ENCODE peak calls at places on chromosomes 1 and 21, in ten cellular contexts. H is A172; C is GM23248; E is stimulated activated CD4-positive, alpha-beta T cell treated with anti-CD3 and anti-CD28 coated beads, Interleukin-1b, Interleukin-23, amount 100 ng/mL, for 48 hours; Y is activated T-helper 1 cell treated with anti-CD3 and anti-CD28 coated beads, Interleukin-2, amount 50 U/mL, for 16 hours; X is GM03348; S is activated effector memory CD4-positive, alpha-beta T cell treated with Interleukin-2 at 50 U/mL for 16 hours; O is effector memory CD8-positive, alpha-beta T cell; V is hepatic stellate cell; G is ureter. T is an unnamed sample.

GRCh38 chr1:226702318-226702956 is 36.6 kb downstream of the ITPKB start:
- DNase-seq in H (no peak), C (peak), E (no peak), Y (no peak), X (peak), S (no peak), O (no peak), V (peak), G (no peak), T (no peak)

GRCh38 chr21:21463456-21463855 is 465.2 kb downstream of the NCAM2 start:
- DNase-seq in H (no peak), C (no peak), E (no peak), Y (no peak), X (no peak), S (no peak), O (no peak), V (no peak), G (no peak), T (peak)

GRCh38 chr1:244598611-244599010 is 54.3 kb upstream of the DESI2 start:
- DNase-seq in H (no peak), C (no peak), E (no peak), Y (no peak), X (no peak), S (no peak), O (no peak), V (no peak), G (no peak), T (no peak)

GRCh38 chr1:173002891-173003582 is 47.7 kb downstream of the TNFSF18 start:
- DNase-seq in H (peak), C (peak), E (no peak), Y (no peak), X (peak), S (no peak), O (no peak), V (no peak), G (no peak), T (no peak)

GRCh38 chr1:204261746-204262505 is 48.1 kb upstream of the GOLT1A start:
- DNase-seq in H (peak), C (peak), E (no peak), Y (no peak), X (peak), S (no peak), O (no peak), V (peak), G (no peak), T (no peak)

GRCh38 chr1:204319027-204319426 is 40.7 kb downstream of the PLEKHA6 start:
- DNase-seq in H (no peak), C (peak), E (no peak), Y (no peak), X (no peak), S (no peak), O (no peak), V (no peak), G (no peak), T (no peak)

GRCh38 chr1:165824269-165824643 is 3.2 kb upstream of the UCK2 start:
- DNase-seq in H (no peak), C (peak), E (no peak), Y (no peak), X (no peak), S (no peak), O (no peak), V (peak), G (no peak), T (no peak)

GRCh38 chr1:55235722-55236121 is 20.6 kb upstream of the USP24 start:
- DNase-seq in H (peak), C (peak), E (no peak), Y (no peak), X (peak), S (no peak), O (no peak), V (peak), G (no peak), T (peak)

GRCh38 chr1:82829527-82829926 is 1028.8 kb downstream of the ADGRL2 start:
- DNase-seq in H (no peak), C (no peak), E (no peak), Y (no peak), X (no peak), S (no peak), O (no peak), V (no peak), G (no peak), T (peak)

GRCh38 chr1:94798054-94798453 is 22.1 kb upstream of the SLC44A3 start:
- DNase-seq in H (no peak), C (no peak), E (no peak), Y (no peak), X (no peak), S (no peak), O (no peak), V (no peak), G (no peak), T (no peak)

GRCh38 chr1:208249300-208249699 is 5.1 kb upstream of the PLXNA2 start:
- DNase-seq in H (no peak), C (no peak), E (no peak), Y (no peak), X (no peak), S (no peak), O (no peak), V (no peak), G (no peak), T (no peak)

GRCh38 chr1:229984992-229985985 is 81.7 kb upstream of the GALNT2 start:
- DNase-seq in H (no peak), C (no peak), E (no peak), Y (no peak), X (no peak), S (no peak), O (no peak), V (no peak), G (no peak), T (no peak)

GRCh38 chr1:44068442-44068861 is 37.2 kb upstream of the SLC6A9 start:
- DNase-seq in H (no peak), C (no peak), E (no peak), Y (no peak), X (no peak), S (no peak), O (no peak), V (no peak), G (no peak), T (no peak)

GRCh38 chr1:6235302-6235680 is 473 bp downstream of the ICMT start:
- DNase-seq in H (no peak), C (peak), E (peak), Y (no peak), X (no peak), S (no peak), O (no peak), V (no peak), G (no peak), T (no peak)

GRCh38 chr1:218207194-218207593 is 77.9 kb upstream of the RRP15 start:
- DNase-seq in H (peak), C (peak), E (no peak), Y (no peak), X (peak), S (no peak), O (no peak), V (no peak), G (no peak), T (no peak)

GRCh38 chr1:1187938-1188337 is 14.3 kb downstream of the TTLL10 start:
- DNase-seq in H (no peak), C (no peak), E (no peak), Y (no peak), X (no peak), S (no peak), O (no peak), V (no peak), G (no peak), T (no peak)

GRCh38 chr1:2974701-2975301 is 46.5 kb upstream of the ACTRT2 start:
- DNase-seq in H (no peak), C (no peak), E (no peak), Y (no peak), X (no peak), S (no peak), O (no peak), V (no peak), G (no peak), T (no peak)

GRCh38 chr1:202416641-202417040 is 68.1 kb downstream of the PPP1R12B start:
- DNase-seq in H (no peak), C (no peak), E (no peak), Y (no peak), X (no peak), S (no peak), O (no peak), V (no peak), G (no peak), T (no peak)

GRCh38 chr21:32569261-32570230 is 15.8 kb downstream of the TCP10L start:
- DNase-seq in H (peak), C (peak), E (peak), Y (peak), X (peak), S (peak), O (peak), V (peak), G (peak), T (peak)

GRCh38 chr1:32447469-32448185 is 17.2 kb upstream of the ZBTB8B start:
- DNase-seq in H (peak), C (peak), E (no peak), Y (no peak), X (peak), S (no peak), O (no peak), V (peak), G (no peak), T (no peak)

GRCh38 chr1:202270871-202271326 is 70.8 kb downstream of the UBE2T start:
- DNase-seq in H (no peak), C (no peak), E (no peak), Y (no peak), X (no peak), S (no peak), O (no peak), V (no peak), G (no peak), T (no peak)

GRCh38 chr1:79966438-79966837 is 959.9 kb upstream of the ADGRL4 start:
- DNase-seq in H (no peak), C (no peak), E (no peak), Y (no peak), X (no peak), S (no peak), O (no peak), V (no peak), G (no peak), T (no peak)

GRCh38 chr1:235253219-235253640 is 74.7 kb downstream of the ARID4B start:
- DNase-seq in H (peak), C (peak), E (peak), Y (peak), X (peak), S (peak), O (peak), V (peak), G (peak), T (peak)

GRCh38 chr21:38311765-38312164 is 55.0 kb downstream of the KCNJ15 start:
- DNase-seq in H (peak), C (peak), E (no peak), Y (no peak), X (no peak), S (no peak), O (no peak), V (no peak), G (no peak), T (no peak)

GRCh38 chr1:47983677-47984076 is 13.5 kb downstream of the TRABD2B start:
- DNase-seq in H (no peak), C (no peak), E (no peak), Y (no peak), X (no peak), S (no peak), O (no peak), V (no peak), G (no peak), T (no peak)

GRCh38 chr1:176211395-176212165 is 4.5 kb upstream of the COP1 start:
- DNase-seq in H (no peak), C (no peak), E (no peak), Y (no peak), X (no peak), S (no peak), O (no peak), V (no peak), G (no peak), T (no peak)

GRCh38 chr21:39022901-39023693 is 160.2 kb downstream of the PSMG1 start:
- DNase-seq in H (peak), C (peak), E (no peak), Y (no peak), X (no peak), S (no peak), O (no peak), V (peak), G (peak), T (no peak)

GRCh38 chr1:241470361-241470760 is 49.2 kb downstream of the FH start:
- DNase-seq in H (no peak), C (no peak), E (no peak), Y (no peak), X (no peak), S (no peak), O (no peak), V (no peak), G (no peak), T (no peak)

GRCh38 chr1:201385299-201385891 is 7.9 kb upstream of the TNNT2 start:
- DNase-seq in H (peak), C (peak), E (peak), Y (no peak), X (peak), S (no peak), O (peak), V (peak), G (peak), T (peak)

GRCh38 chr1:201841265-201841912 is 12.4 kb downstream of the IPO9 start:
- DNase-seq in H (no peak), C (no peak), E (no peak), Y (no peak), X (no peak), S (no peak), O (no peak), V (no peak), G (no peak), T (no peak)

GRCh38 chr1:70546726-70547125 is 135.7 kb downstream of the CTH start:
- DNase-seq in H (no peak), C (no peak), E (no peak), Y (no peak), X (no peak), S (no peak), O (no peak), V (no peak), G (no peak), T (no peak)

GRCh38 chr1:13550663-13551062 is 33.0 kb upstream of the PDPN start:
- DNase-seq in H (no peak), C (peak), E (no peak), Y (no peak), X (no peak), S (no peak), O (no peak), V (no peak), G (no peak), T (no peak)

GRCh38 chr1:75203415-75204277 is 69.5 kb downstream of the LHX8 start:
- DNase-seq in H (peak), C (peak), E (no peak), Y (no peak), X (peak), S (no peak), O (no peak), V (peak), G (no peak), T (peak)

GRCh38 chr1:62720946-62721554 is 32.9 kb upstream of the DOCK7 start:
- DNase-seq in H (peak), C (no peak), E (no peak), Y (no peak), X (no peak), S (no peak), O (no peak), V (no peak), G (no peak), T (peak)

GRCh38 chr1:116352349-116352813 is 20.7 kb upstream of the ATP1A1 start:
- DNase-seq in H (no peak), C (no peak), E (peak), Y (no peak), X (no peak), S (no peak), O (no peak), V (no peak), G (no peak), T (no peak)

GRCh38 chr1:149888160-149888998 is 11.0 kb upstream of the BOLA1 start:
- DNase-seq in H (peak), C (peak), E (peak), Y (peak), X (peak), S (peak), O (peak), V (peak), G (peak), T (peak)

GRCh38 chr21:17542371-17542992 is 29.6 kb downstream of the CXADR start:
- DNase-seq in H (no peak), C (no peak), E (no peak), Y (no peak), X (no peak), S (no peak), O (no peak), V (no peak), G (no peak), T (peak)

GRCh38 chr1:218242171-218242570 is 42.9 kb upstream of the RRP15 start:
- DNase-seq in H (no peak), C (no peak), E (no peak), Y (no peak), X (no peak), S (no peak), O (no peak), V (no peak), G (no peak), T (no peak)